ENCODE peak calls at places on chromosome 3, in five cellular contexts. T is amniotic epithelial cell, L is ELR, F is OCI-LY7, I is GDM1. Q is an unnamed sample.

GRCh38 chr3:122392868-122393844 is 9.2 kb downstream of the FAM162A start:
- DNase-seq in T (peak), L (peak), F (peak), I (peak), Q (peak)

GRCh38 chr3:149367021-149367840 is 10.2 kb downstream of the TM4SF1 start:
- DNase-seq in T (peak), L (peak), F (no peak), I (no peak), Q (peak)

GRCh38 chr3:111750278-111750884 is 108.7 kb upstream of the PHLDB2 start:
- DNase-seq in T (no peak), L (no peak), F (no peak), I (no peak), Q (no peak)

GRCh38 chr3:185680216-185680615 is 94.1 kb downstream of the SENP2 start:
- DNase-seq in T (no peak), L (no peak), F (no peak), I (no peak), Q (no peak)

GRCh38 chr3:126557761-126558160 is 971 bp downstream of the C3orf22 start:
- DNase-seq in T (no peak), L (peak), F (no peak), I (no peak), Q (no peak)

GRCh38 chr3:51681453-51681852 is 10.4 kb downstream of the TEX264 start:
- DNase-seq in T (peak), L (peak), F (peak), I (peak), Q (peak)

GRCh38 chr3:12309716-12310115 is 20.8 kb downstream of the PPARG start:
- DNase-seq in T (no peak), L (no peak), F (no peak), I (no peak), Q (no peak)

GRCh38 chr3:120160050-120160449 is 65.8 kb upstream of the GSK3B start:
- DNase-seq in T (peak), L (peak), F (no peak), I (no peak), Q (no peak)

GRCh38 chr3:103810167-103810566 is 1375.4 kb downstream of the ZPLD1 start:
- DNase-seq in T (peak), L (no peak), F (no peak), I (no peak), Q (no peak)

Q was measured in activated CD4-positive, alpha-beta memory T cell treated with anti-CD3 and anti-CD28 coated beads for 36 hours.